ENCODE peak calls at places on chromosomes 4 and X, in six cellular contexts. W is islet precursor cell; B is stimulated activated CD8-positive, alpha-beta memory T cell treated with anti-CD3 and anti-CD28 coated beads, Interleukin-15, amount 100 ng/mL, for 1 hour; E is left lobe of liver; L is NCI-H460; T is naive thymus-derived CD8-positive, alpha-beta T cell. C is an unnamed sample.

GRCh38 chrX:135985974-135986312 is 708 bp downstream of the SLC9A6 start:
- DNase-seq in W (no peak), B (no peak), E (no peak), L (no peak), T (peak; percentile 5), C (no peak)

GRCh38 chr4:72714482-72715279 is 145.7 kb upstream of the ADAMTS3 start:
- DNase-seq in W (no peak), B (no peak), E (no peak), L (no peak), T (no peak), C (no peak)

GRCh38 chrX:133005038-133005437 is 46.6 kb upstream of the HS6ST2 start:
- DNase-seq in W (no peak), B (no peak), E (no peak), L (no peak), T (no peak), C (peak; percentile 2)

GRCh38 chrX:115949900-115950822 is 220.4 kb upstream of the AGTR2 start:
- DNase-seq in W (no peak), B (no peak), E (no peak), L (no peak), T (no peak), C (no peak)

GRCh38 chrX:10926404-10926803 is 184.7 kb upstream of the HCCS start:
- DNase-seq in W (no peak), B (no peak), E (no peak), L (no peak), T (no peak), C (no peak)

GRCh38 chrX:120514236-120514635 is 45.1 kb upstream of the LAMP2 start:
- DNase-seq in W (no peak), B (no peak), E (no peak), L (peak; percentile 21), T (no peak), C (no peak)

GRCh38 chr4:117770269-117771087 is 263.8 kb upstream of the NDST3 start:
- DNase-seq in W (no peak), B (no peak), E (no peak), L (no peak), T (no peak), C (no peak)

GRCh38 chr4:174254613-174255012 is 28.9 kb downstream of the FBXO8 start:
- DNase-seq in W (no peak), B (no peak), E (no peak), L (no peak), T (no peak), C (no peak)

GRCh38 chrX:120365320-120365719 is 3.4 kb downstream of the ATP1B4 start:
- DNase-seq in W (peak; percentile 64), B (peak; percentile 14), E (peak; percentile 55), L (peak; percentile 17), T (peak; percentile 17), C (no peak)

GRCh38 chr4:53479731-53480525 is 102.5 kb downstream of the FIP1L1 start:
- DNase-seq in W (no peak), B (no peak), E (no peak), L (no peak), T (no peak), C (no peak)

GRCh38 chrX:109936598-109936997 is 66.3 kb upstream of the TMEM164 start:
- DNase-seq in W (no peak), B (no peak), E (no peak), L (no peak), T (no peak), C (no peak)

GRCh38 chrX:123425904-123426303 is 241.8 kb downstream of the GRIA3 start:
- DNase-seq in W (no peak), B (no peak), E (no peak), L (no peak), T (no peak), C (no peak)

GRCh38 chr4:71404049-71404448 is 65.2 kb downstream of the SLC4A4 start:
- DNase-seq in W (no peak), B (no peak), E (no peak), L (no peak), T (no peak), C (no peak)

GRCh38 chrX:130139474-130140201 is 26.0 kb downstream of the AIFM1 start:
- DNase-seq in W (no peak), B (no peak), E (no peak), L (no peak), T (no peak), C (no peak)

GRCh38 chrX:110428144-110428543 is 69.5 kb downstream of the RTL9 start:
- DNase-seq in W (no peak), B (no peak), E (no peak), L (no peak), T (no peak), C (no peak)

GRCh38 chr4:84870398-84871163 is 95.9 kb downstream of the WDFY3 start:
- DNase-seq in W (peak; percentile 91), B (no peak), E (no peak), L (no peak), T (no peak), C (peak; percentile 15)

GRCh38 chr4:76194325-76194724 is 19.3 kb downstream of the SCARB2 start:
- DNase-seq in W (no peak), B (no peak), E (no peak), L (no peak), T (no peak), C (peak; percentile 33)

GRCh38 chrX:109936114-109936513 is 66.8 kb upstream of the TMEM164 start:
- DNase-seq in W (no peak), B (no peak), E (no peak), L (no peak), T (no peak), C (no peak)

GRCh38 chr4:109007976-109008375 is 245.1 kb upstream of the ETNPPL start:
- DNase-seq in W (no peak), B (no peak), E (no peak), L (no peak), T (no peak), C (no peak)

GRCh38 chrX:2351999-2352995 is 148.5 kb downstream of the DHRSX start:
- DNase-seq in W (peak; percentile 69), B (no peak), E (no peak), L (no peak), T (no peak), C (peak; percentile 52)

GRCh38 chrX:24860140-24860539 is 155.6 kb downstream of the ARX start:
- DNase-seq in W (no peak), B (no peak), E (no peak), L (no peak), T (no peak), C (no peak)

GRCh38 chrX:115337735-115338134 is 48.2 kb downstream of the LUZP4 start:
- DNase-seq in W (no peak), B (no peak), E (no peak), L (no peak), T (no peak), C (no peak)

GRCh38 chrX:110758781-110759180 is 36.8 kb downstream of the CHRDL1 start:
- DNase-seq in W (no peak), B (no peak), E (no peak), L (no peak), T (no peak), C (no peak)

GRCh38 chrX:4925911-4926310 is 1212.5 kb upstream of the PRKX start:
- DNase-seq in W (no peak), B (no peak), E (no peak), L (no peak), T (no peak), C (no peak)

GRCh38 chr4:38313175-38313574 is 350.8 kb upstream of the KLF3 start:
- DNase-seq in W (no peak), B (no peak), E (no peak), L (no peak), T (no peak), C (no peak)

GRCh38 chr4:142419712-142420111 is 426.4 kb downstream of the INPP4B start:
- DNase-seq in W (no peak), B (no peak), E (no peak), L (no peak), T (no peak), C (no peak)

GRCh38 chr4:161642708-161643107 is 521.1 kb downstream of the FSTL5 start:
- DNase-seq in W (no peak), B (no peak), E (no peak), L (peak; percentile 1), T (no peak), C (no peak)

GRCh38 chr4:145297556-145297955 is 117.2 kb upstream of the OTUD4 start:
- DNase-seq in W (no peak), B (no peak), E (no peak), L (no peak), T (no peak), C (no peak)

GRCh38 chr4:149031399-149031798 is 589.2 kb upstream of the NR3C2 start:
- DNase-seq in W (no peak), B (no peak), E (no peak), L (peak; percentile 4), T (no peak), C (no peak)

GRCh38 chrX:53072418-53073114 is 9.6 kb upstream of the TSPYL2 start:
- DNase-seq in W (no peak), B (no peak), E (no peak), L (no peak), T (no peak), C (no peak)

GRCh38 chrX:20317873-20318272 is 51.2 kb upstream of the RPS6KA3 start:
- DNase-seq in W (no peak), B (no peak), E (no peak), L (no peak), T (no peak), C (no peak)

GRCh38 chrX:47482512-47483309 is at the start of gene ZNF41:
- DNase-seq in W (peak; percentile 90), B (peak; percentile 53), E (peak; percentile 71), L (peak; percentile 81), T (peak; percentile 77), C (peak; percentile 46)

GRCh38 chr4:76305033-76305687 is 1.4 kb upstream of the STBD1 start:
- DNase-seq in W (no peak), B (no peak), E (no peak), L (no peak), T (no peak), C (no peak)

GRCh38 chrX:47690175-47690574 is 31.2 kb upstream of the UXT start:
- DNase-seq in W (no peak), B (no peak), E (no peak), L (no peak), T (no peak), C (no peak)

GRCh38 chr4:116099596-116099995 is 985.8 kb downstream of the TRAM1L1 start:
- DNase-seq in W (no peak), B (no peak), E (no peak), L (no peak), T (no peak), C (peak; percentile 0)

GRCh38 chr4:76306882-76307669 is 543 bp downstream of the STBD1 start:
- DNase-seq in W (peak; percentile 88), B (no peak), E (peak; percentile 80), L (peak; percentile 26), T (no peak), C (peak; percentile 45)

GRCh38 chr4:103098746-103099421 is 750 bp downstream of the BDH2 start:
- DNase-seq in W (no peak), B (no peak), E (no peak), L (no peak), T (no peak), C (no peak)

GRCh38 chrX:31126205-31126604 is 54.4 kb upstream of the FTHL17 start:
- DNase-seq in W (peak; percentile 53), B (no peak), E (no peak), L (no peak), T (no peak), C (no peak)

C was measured in H54.